ENCODE peak calls at places on chromosomes 7 and 10, in four cellular contexts. X, F, R and K are unnamed samples.

GRCh38 chr10:3538291-3538849 is 246.6 kb downstream of the KLF6 start:
- DNase-seq in X (no peak), F (no peak), R (no peak), K (no peak)

GRCh38 chr7:113086431-113086888 is at the start of gene GPR85:
- DNase-seq in X (peak; percentile 62), F (no peak), R (no peak), K (no peak)

GRCh38 chr10:79487296-79488194 is 24.8 kb upstream of the EIF5AL1 start:
- DNase-seq in X (peak; percentile 81), F (peak; percentile 81), R (peak; percentile 61), K (peak; percentile 50)

GRCh38 chr7:32511791-32512190 is 16.5 kb downstream of the AVL9 start:
- DNase-seq in X (no peak), F (no peak), R (no peak), K (no peak)

GRCh38 chr10:87915406-87915805 is 52.0 kb downstream of the PTEN start:
- DNase-seq in X (no peak), F (no peak), R (no peak), K (no peak)

GRCh38 chr7:76369011-76369410 is 10.2 kb upstream of the YWHAG start:
- DNase-seq in X (no peak), F (no peak), R (no peak), K (no peak)

GRCh38 chr7:21028186-21028989 is 241.7 kb upstream of the SP8 start:
- DNase-seq in X (no peak), F (no peak), R (no peak), K (no peak)

GRCh38 chr10:22693371-22693784 is 21.0 kb downstream of the PIP4K2A start:
- DNase-seq in X (peak; percentile 36), F (no peak), R (no peak), K (no peak)

GRCh38 chr10:71461917-71462641 is 65.4 kb downstream of the CDH23 start:
- DNase-seq in X (no peak), F (no peak), R (no peak), K (no peak)

GRCh38 chr7:56105508-56105907 is 768 bp downstream of the CHCHD2 start:
- DNase-seq in X (no peak), F (peak; percentile 39), R (peak; percentile 73), K (peak; percentile 46)

GRCh38 chr7:5349437-5350173 is 66.9 kb downstream of the SLC29A4 start:
- DNase-seq in X (no peak), F (no peak), R (no peak), K (no peak)

GRCh38 chr7:158477866-158478265 is 109.8 kb downstream of the PTPRN2 start:
- DNase-seq in X (no peak), F (no peak), R (no peak), K (no peak)

GRCh38 chr10:59006511-59007306 is 169.7 kb upstream of the PHYHIPL start:
- DNase-seq in X (no peak), F (no peak), R (peak; percentile 86), K (no peak)

GRCh38 chr7:137633133-137633532 is 213.6 kb downstream of the DGKI start:
- DNase-seq in X (no peak), F (no peak), R (no peak), K (no peak)

GRCh38 chr7:128364166-128364565 is 2.7 kb upstream of the PRRT4 start:
- DNase-seq in X (no peak), F (no peak), R (no peak), K (no peak)

GRCh38 chr7:102883098-102883860 is 29.5 kb upstream of the LRRC17 start:
- DNase-seq in X (no peak), F (no peak), R (no peak), K (no peak)

GRCh38 chr10:21758239-21758638 is 224.2 kb downstream of the MLLT10 start:
- DNase-seq in X (no peak), F (no peak), R (no peak), K (no peak)

GRCh38 chr10:111297351-111297848 is 220.6 kb downstream of the ADRA2A start:
- DNase-seq in X (no peak), F (no peak), R (no peak), K (no peak)

GRCh38 chr10:803041-803741 is 113.7 kb upstream of the DIP2C start:
- DNase-seq in X (no peak), F (no peak), R (no peak), K (no peak)

GRCh38 chr10:108817572-108817971 is 1105.7 kb downstream of the XPNPEP1 start:
- DNase-seq in X (no peak), F (no peak), R (no peak), K (no peak)

GRCh38 chr10:87622290-87623004 is 37.2 kb upstream of the PAPSS2 start:
- DNase-seq in X (no peak), F (no peak), R (no peak), K (no peak)

GRCh38 chr10:132459252-132460028 is 62.4 kb downstream of the PWWP2B start:
- DNase-seq in X (no peak), F (no peak), R (peak; percentile 58), K (no peak)

GRCh38 chr7:107813524-107813923 is 10.5 kb upstream of the SLC26A3 start:
- DNase-seq in X (no peak), F (no peak), R (no peak), K (no peak)

GRCh38 chr7:41887446-41887845 is 184.6 kb upstream of the INHBA start:
- DNase-seq in X (no peak), F (no peak), R (no peak), K (no peak)

GRCh38 chr7:6258440-6259182 is 13.8 kb downstream of the CYTH3 start:
- DNase-seq in X (no peak), F (no peak), R (no peak), K (no peak)

GRCh38 chr7:5685192-5685591 is 96.3 kb downstream of the RNF216 start:
- DNase-seq in X (no peak), F (no peak), R (no peak), K (no peak)

GRCh38 chr7:73432676-73433075 is 902 bp upstream of the FZD9 start:
- DNase-seq in X (no peak), F (no peak), R (no peak), K (no peak)

GRCh38 chr7:2432910-2433712 is 29.7 kb downstream of the CHST12 start:
- DNase-seq in X (no peak), F (no peak), R (no peak), K (no peak)

GRCh38 chr7:2433713-2434550 is 30.5 kb downstream of the CHST12 start:
- DNase-seq in X (no peak), F (no peak), R (no peak), K (no peak)

GRCh38 chr7:2425749-2426148 is 22.3 kb downstream of the CHST12 start:
- DNase-seq in X (no peak), F (no peak), R (no peak), K (no peak)

GRCh38 chr7:2436341-2437104 is 33.1 kb downstream of the CHST12 start:
- DNase-seq in X (no peak), F (no peak), R (no peak), K (no peak)

DNA sequence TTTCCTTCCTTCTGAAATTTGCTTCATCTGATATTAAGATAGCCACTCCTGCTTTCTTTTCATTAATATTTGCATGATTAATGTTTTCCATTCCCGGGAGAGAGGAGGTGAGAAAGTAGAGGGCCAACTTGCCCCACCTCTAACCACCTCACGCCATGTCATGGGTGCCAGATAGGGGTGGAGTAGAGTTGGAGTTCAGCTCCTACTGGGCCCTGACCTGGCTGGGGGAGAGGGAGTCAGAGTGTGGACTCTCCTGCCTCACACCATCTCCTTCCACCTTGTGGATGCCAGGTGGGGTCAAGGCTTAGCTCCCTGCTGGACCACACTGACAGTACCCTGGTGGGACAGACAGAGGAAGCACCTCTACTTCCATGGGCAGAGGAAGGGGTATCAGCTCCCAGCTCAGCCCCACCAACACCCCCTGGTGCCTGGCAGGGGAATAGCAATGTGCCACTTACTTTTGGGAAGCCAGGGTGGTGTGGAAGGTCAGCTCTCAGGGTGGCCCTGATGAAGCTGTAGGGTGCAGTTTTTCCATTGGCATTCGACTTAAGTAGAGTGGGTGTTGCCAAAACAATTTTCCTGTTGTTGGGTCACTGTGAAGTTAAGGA is 28.0 kb downstream of the CHST12 start:
- DNase-seq in X (peak; percentile 35), F (no peak), R (peak; percentile 45), K (no peak)
- TF ChIP-seq CTCF in X (peak; percentile 71), F (peak; percentile 11), R (peak; percentile 88), K (no peak)

GRCh38 chr7:129719980-129720732 is 108.6 kb downstream of the NRF1 start:
- DNase-seq in X (no peak), F (no peak), R (peak; percentile 53), K (no peak)
- TF ChIP-seq TCF7L2 in X (no peak), F (no peak), R (no peak), K (no peak)

GRCh38 chr10:69211524-69211923 is 8.6 kb upstream of the HKDC1 start:
- DNase-seq in X (no peak), F (no peak), R (no peak), K (no peak)

GRCh38 chr10:69211104-69211503 is 9.0 kb upstream of the HKDC1 start:
- DNase-seq in X (no peak), F (no peak), R (no peak), K (no peak)

GRCh38 chr10:69214666-69215131 is 5.4 kb upstream of the HKDC1 start:
- DNase-seq in X (no peak), F (no peak), R (no peak), K (no peak)

GRCh38 chr10:69213601-69214311 is 6.4 kb upstream of the HKDC1 start:
- DNase-seq in X (no peak), F (no peak), R (peak; percentile 36), K (no peak)

DNA sequence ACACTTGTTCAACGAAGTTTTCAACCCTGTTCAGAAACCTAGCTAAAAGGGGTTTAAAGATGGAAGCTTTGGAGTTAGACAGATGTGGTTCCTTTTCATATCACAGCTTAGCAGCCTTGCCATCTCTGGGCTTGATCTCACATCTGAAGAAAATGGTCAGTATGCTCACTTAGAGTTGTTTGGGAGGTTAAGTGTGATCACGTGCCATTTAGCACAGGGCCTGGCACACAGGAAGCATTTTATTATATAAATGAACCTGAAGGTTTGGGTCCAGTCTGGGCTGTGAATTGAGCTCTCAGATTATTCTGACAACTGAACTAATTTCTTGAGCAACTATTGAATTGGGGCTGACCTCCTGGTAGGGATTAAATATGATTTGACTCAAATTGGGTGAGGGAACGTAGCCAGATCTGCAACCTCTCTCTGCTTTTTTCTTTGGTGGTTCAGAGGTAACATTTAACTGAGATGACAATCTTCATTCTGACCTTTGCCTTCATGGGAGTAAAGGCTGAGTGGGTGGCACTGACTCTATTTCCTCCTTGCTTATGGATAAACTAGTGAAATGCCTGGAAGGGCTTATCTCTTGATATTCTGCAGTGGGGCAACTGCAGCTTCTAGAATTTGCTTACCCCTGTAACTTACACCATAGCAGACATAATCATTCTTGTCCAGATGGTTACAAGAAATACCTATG is 10.2 kb upstream of the HKDC1 start:
- DNase-seq in X (no peak), F (no peak), R (no peak), K (no peak)
- TF ChIP-seq SIN3A in X (no peak), F (no peak), R (no peak), K (no peak)

GRCh38 chr10:69885379-69886156 is 83.9 kb downstream of the COL13A1 start:
- DNase-seq in X (peak; percentile 66), F (no peak), R (no peak), K (no peak)
- TF ChIP-seq CTCF in X (peak; percentile 52), F (no peak), R (no peak), K (no peak)

GRCh38 chr10:69963178-69963834 is 89.3 kb upstream of the MACROH2A2 start:
- DNase-seq in X (no peak), F (no peak), R (no peak), K (no peak)
- TF ChIP-seq TCF7L2 in X (no peak), F (no peak), R (no peak), K (no peak)

DNA sequence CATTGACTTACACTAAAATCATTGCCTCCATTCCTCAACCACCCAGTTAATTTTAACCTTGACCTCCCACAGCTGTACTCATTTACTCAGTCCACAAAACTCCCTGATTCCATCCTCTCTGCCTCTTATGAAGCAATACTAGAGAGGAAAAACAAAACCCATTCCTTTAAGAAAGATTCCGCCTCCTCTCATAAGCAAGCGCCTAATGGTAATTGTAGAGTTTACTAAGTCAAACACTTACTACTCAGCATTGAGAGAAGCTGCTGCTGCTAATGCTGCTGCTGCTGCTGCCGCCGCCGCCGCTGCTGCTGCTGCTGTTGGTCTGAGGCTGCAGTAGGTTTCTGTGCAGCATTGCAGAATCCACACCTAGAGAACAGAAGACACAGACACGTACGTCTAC is 2.1 kb upstream of the ADD3 start:
- DNase-seq in X (no peak), F (no peak), R (peak; percentile 35), K (no peak)
- TF ChIP-seq SIN3A in X (no peak), F (no peak), R (no peak), K (no peak)